ENCODE peak calls at places on chromosomes 4 and X, in eight cellular contexts. One of them, this sample, is unnamed.

GRCh38 chr4:152614337-152614736 is 65.5 kb downstream of the TMEM154 start:
- DNase-seq in transverse colon: no peak
- DNase-seq in NCI-H510A: no peak
- DNase-seq in endothelial cell: no peak
- DNase-seq in stimulated activated CD4-positive, alpha-beta T cell treated with anti-CD3 and anti-CD28 coated beads, Interleukin-15, amount 100 ng/mL, for 1 hour: no peak
- DNase-seq in ascending aorta: no peak
- DNase-seq in ELR: peak; percentile 40
- DNase-seq in HFF-Myc: no peak
- DNase-seq in this sample: no peak

GRCh38 chr4:65943076-65943475 is 272.8 kb upstream of the EPHA5 start:
- DNase-seq in transverse colon: no peak
- DNase-seq in NCI-H510A: no peak
- DNase-seq in endothelial cell: peak; percentile 16
- DNase-seq in stimulated activated CD4-positive, alpha-beta T cell treated with anti-CD3 and anti-CD28 coated beads, Interleukin-15, amount 100 ng/mL, for 1 hour: no peak
- DNase-seq in ascending aorta: no peak
- DNase-seq in ELR: peak; percentile 84
- DNase-seq in HFF-Myc: no peak
- DNase-seq in this sample: no peak

GRCh38 chrX:675896-676295 is 45.3 kb downstream of the SHOX start:
- DNase-seq in transverse colon: no peak
- DNase-seq in NCI-H510A: no peak
- DNase-seq in endothelial cell: no peak
- DNase-seq in stimulated activated CD4-positive, alpha-beta T cell treated with anti-CD3 and anti-CD28 coated beads, Interleukin-15, amount 100 ng/mL, for 1 hour: no peak
- DNase-seq in ascending aorta: no peak
- DNase-seq in ELR: no peak
- DNase-seq in HFF-Myc: no peak
- DNase-seq in this sample: no peak

GRCh38 chrX:148961990-148962389 is 461.6 kb downstream of the AFF2 start:
- DNase-seq in transverse colon: no peak
- DNase-seq in NCI-H510A: no peak
- DNase-seq in endothelial cell: no peak
- DNase-seq in stimulated activated CD4-positive, alpha-beta T cell treated with anti-CD3 and anti-CD28 coated beads, Interleukin-15, amount 100 ng/mL, for 1 hour: no peak
- DNase-seq in ascending aorta: no peak
- DNase-seq in ELR: no peak
- DNase-seq in HFF-Myc: no peak
- DNase-seq in this sample: no peak

GRCh38 chr4:140213116-140213515 is 59.1 kb upstream of the MAML3 start:
- DNase-seq in transverse colon: peak; percentile 58
- DNase-seq in NCI-H510A: no peak
- DNase-seq in endothelial cell: no peak
- DNase-seq in stimulated activated CD4-positive, alpha-beta T cell treated with anti-CD3 and anti-CD28 coated beads, Interleukin-15, amount 100 ng/mL, for 1 hour: no peak
- DNase-seq in ascending aorta: no peak
- DNase-seq in ELR: no peak
- DNase-seq in HFF-Myc: no peak
- DNase-seq in this sample: no peak

GRCh38 chr4:91965166-91965565 is 338.6 kb upstream of the GRID2 start:
- DNase-seq in transverse colon: no peak
- DNase-seq in NCI-H510A: no peak
- DNase-seq in endothelial cell: no peak
- DNase-seq in stimulated activated CD4-positive, alpha-beta T cell treated with anti-CD3 and anti-CD28 coated beads, Interleukin-15, amount 100 ng/mL, for 1 hour: no peak
- DNase-seq in ascending aorta: no peak
- DNase-seq in ELR: no peak
- DNase-seq in HFF-Myc: no peak
- DNase-seq in this sample: no peak

GRCh38 chr4:71866212-71866885 is 82.5 kb upstream of the GC start:
- DNase-seq in transverse colon: no peak
- DNase-seq in NCI-H510A: no peak
- DNase-seq in endothelial cell: no peak
- DNase-seq in stimulated activated CD4-positive, alpha-beta T cell treated with anti-CD3 and anti-CD28 coated beads, Interleukin-15, amount 100 ng/mL, for 1 hour: no peak
- DNase-seq in ascending aorta: no peak
- DNase-seq in ELR: no peak
- DNase-seq in HFF-Myc: no peak
- DNase-seq in this sample: no peak

GRCh38 chr4:577499-578450 is 1.7 kb upstream of the TMEM271 start:
- DNase-seq in transverse colon: no peak
- DNase-seq in NCI-H510A: no peak
- DNase-seq in endothelial cell: no peak
- DNase-seq in stimulated activated CD4-positive, alpha-beta T cell treated with anti-CD3 and anti-CD28 coated beads, Interleukin-15, amount 100 ng/mL, for 1 hour: no peak
- DNase-seq in ascending aorta: no peak
- DNase-seq in ELR: peak; percentile 29
- DNase-seq in HFF-Myc: no peak
- DNase-seq in this sample: no peak

GRCh38 chrX:22097295-22097694 is 65.2 kb downstream of the PHEX start:
- DNase-seq in transverse colon: no peak
- DNase-seq in NCI-H510A: no peak
- DNase-seq in endothelial cell: no peak
- DNase-seq in stimulated activated CD4-positive, alpha-beta T cell treated with anti-CD3 and anti-CD28 coated beads, Interleukin-15, amount 100 ng/mL, for 1 hour: no peak
- DNase-seq in ascending aorta: no peak
- DNase-seq in ELR: peak; percentile 54
- DNase-seq in HFF-Myc: peak; percentile 61
- DNase-seq in this sample: peak; percentile 28

GRCh38 chr4:65623509-65623908 is 46.8 kb downstream of the EPHA5 start:
- DNase-seq in transverse colon: no peak
- DNase-seq in NCI-H510A: no peak
- DNase-seq in endothelial cell: no peak
- DNase-seq in stimulated activated CD4-positive, alpha-beta T cell treated with anti-CD3 and anti-CD28 coated beads, Interleukin-15, amount 100 ng/mL, for 1 hour: no peak
- DNase-seq in ascending aorta: no peak
- DNase-seq in ELR: peak; percentile 86
- DNase-seq in HFF-Myc: no peak
- DNase-seq in this sample: no peak

GRCh38 chr4:13986533-13986932 is 359.0 kb upstream of the BOD1L1 start:
- DNase-seq in transverse colon: no peak
- DNase-seq in NCI-H510A: no peak
- DNase-seq in endothelial cell: no peak
- DNase-seq in stimulated activated CD4-positive, alpha-beta T cell treated with anti-CD3 and anti-CD28 coated beads, Interleukin-15, amount 100 ng/mL, for 1 hour: no peak
- DNase-seq in ascending aorta: no peak
- DNase-seq in ELR: no peak
- DNase-seq in HFF-Myc: no peak
- DNase-seq in this sample: no peak

GRCh38 chrX:23736030-23736429 is 7.0 kb downstream of the ACOT9 start:
- DNase-seq in transverse colon: no peak
- DNase-seq in NCI-H510A: no peak
- DNase-seq in endothelial cell: no peak
- DNase-seq in stimulated activated CD4-positive, alpha-beta T cell treated with anti-CD3 and anti-CD28 coated beads, Interleukin-15, amount 100 ng/mL, for 1 hour: no peak
- DNase-seq in ascending aorta: no peak
- DNase-seq in ELR: no peak
- DNase-seq in HFF-Myc: no peak
- DNase-seq in this sample: no peak

GRCh38 chrX:49704692-49705404 is 9.1 kb upstream of the PAGE1 start:
- DNase-seq in transverse colon: no peak
- DNase-seq in NCI-H510A: no peak
- DNase-seq in endothelial cell: no peak
- DNase-seq in stimulated activated CD4-positive, alpha-beta T cell treated with anti-CD3 and anti-CD28 coated beads, Interleukin-15, amount 100 ng/mL, for 1 hour: no peak
- DNase-seq in ascending aorta: no peak
- DNase-seq in ELR: no peak
- DNase-seq in HFF-Myc: no peak
- DNase-seq in this sample: no peak

GRCh38 chr4:11691236-11691635 is 262.5 kb upstream of the HS3ST1 start:
- DNase-seq in transverse colon: no peak
- DNase-seq in NCI-H510A: no peak
- DNase-seq in endothelial cell: no peak
- DNase-seq in stimulated activated CD4-positive, alpha-beta T cell treated with anti-CD3 and anti-CD28 coated beads, Interleukin-15, amount 100 ng/mL, for 1 hour: no peak
- DNase-seq in ascending aorta: no peak
- DNase-seq in ELR: no peak
- DNase-seq in HFF-Myc: no peak
- DNase-seq in this sample: no peak

GRCh38 chrX:53595266-53595810 is 91.2 kb downstream of the HUWE1 start:
- DNase-seq in transverse colon: no peak
- DNase-seq in NCI-H510A: no peak
- DNase-seq in endothelial cell: no peak
- DNase-seq in stimulated activated CD4-positive, alpha-beta T cell treated with anti-CD3 and anti-CD28 coated beads, Interleukin-15, amount 100 ng/mL, for 1 hour: no peak
- DNase-seq in ascending aorta: no peak
- DNase-seq in ELR: no peak
- DNase-seq in HFF-Myc: no peak
- DNase-seq in this sample: no peak

GRCh38 chr4:4655011-4655410 is 113.2 kb upstream of the STX18 start:
- DNase-seq in transverse colon: no peak
- DNase-seq in NCI-H510A: no peak
- DNase-seq in endothelial cell: no peak
- DNase-seq in stimulated activated CD4-positive, alpha-beta T cell treated with anti-CD3 and anti-CD28 coated beads, Interleukin-15, amount 100 ng/mL, for 1 hour: no peak
- DNase-seq in ascending aorta: no peak
- DNase-seq in ELR: no peak
- DNase-seq in HFF-Myc: no peak
- DNase-seq in this sample: no peak

GRCh38 chrX:13151806-13152510 is 107.5 kb upstream of the FAM9C start:
- DNase-seq in transverse colon: no peak
- DNase-seq in NCI-H510A: no peak
- DNase-seq in endothelial cell: no peak
- DNase-seq in stimulated activated CD4-positive, alpha-beta T cell treated with anti-CD3 and anti-CD28 coated beads, Interleukin-15, amount 100 ng/mL, for 1 hour: no peak
- DNase-seq in ascending aorta: no peak
- DNase-seq in ELR: no peak
- DNase-seq in HFF-Myc: no peak
- DNase-seq in this sample: no peak

GRCh38 chr4:26424838-26425237 is 65.4 kb downstream of the CCKAR start:
- DNase-seq in transverse colon: no peak
- DNase-seq in NCI-H510A: no peak
- DNase-seq in endothelial cell: no peak
- DNase-seq in stimulated activated CD4-positive, alpha-beta T cell treated with anti-CD3 and anti-CD28 coated beads, Interleukin-15, amount 100 ng/mL, for 1 hour: no peak
- DNase-seq in ascending aorta: no peak
- DNase-seq in ELR: peak; percentile 13
- DNase-seq in HFF-Myc: no peak
- DNase-seq in this sample: no peak

GRCh38 chr4:6134612-6135220 is 65.6 kb downstream of the JAKMIP1 start:
- DNase-seq in transverse colon: no peak
- DNase-seq in NCI-H510A: no peak
- DNase-seq in endothelial cell: no peak
- DNase-seq in stimulated activated CD4-positive, alpha-beta T cell treated with anti-CD3 and anti-CD28 coated beads, Interleukin-15, amount 100 ng/mL, for 1 hour: no peak
- DNase-seq in ascending aorta: no peak
- DNase-seq in ELR: peak; percentile 19
- DNase-seq in HFF-Myc: no peak
- DNase-seq in this sample: no peak

GRCh38 chrX:63506320-63506719 is 155.2 kb upstream of the SPIN4 start:
- DNase-seq in transverse colon: no peak
- DNase-seq in NCI-H510A: no peak
- DNase-seq in endothelial cell: no peak
- DNase-seq in stimulated activated CD4-positive, alpha-beta T cell treated with anti-CD3 and anti-CD28 coated beads, Interleukin-15, amount 100 ng/mL, for 1 hour: no peak
- DNase-seq in ascending aorta: no peak
- DNase-seq in ELR: peak; percentile 37
- DNase-seq in HFF-Myc: no peak
- DNase-seq in this sample: no peak

GRCh38 chr4:69054578-69055200 is 41.6 kb upstream of the UGT2B7 start:
- DNase-seq in transverse colon: no peak
- DNase-seq in NCI-H510A: no peak
- DNase-seq in endothelial cell: no peak
- DNase-seq in stimulated activated CD4-positive, alpha-beta T cell treated with anti-CD3 and anti-CD28 coated beads, Interleukin-15, amount 100 ng/mL, for 1 hour: no peak
- DNase-seq in ascending aorta: no peak
- DNase-seq in ELR: peak; percentile 77
- DNase-seq in HFF-Myc: peak; percentile 30
- DNase-seq in this sample: no peak

GRCh38 chr4:526189-526909 is 27.3 kb downstream of the PIGG start:
- DNase-seq in transverse colon: no peak
- DNase-seq in NCI-H510A: no peak
- DNase-seq in endothelial cell: no peak
- DNase-seq in stimulated activated CD4-positive, alpha-beta T cell treated with anti-CD3 and anti-CD28 coated beads, Interleukin-15, amount 100 ng/mL, for 1 hour: no peak
- DNase-seq in ascending aorta: no peak
- DNase-seq in ELR: no peak
- DNase-seq in HFF-Myc: no peak
- DNase-seq in this sample: no peak

GRCh38 chrX:71532078-71532752 is 689 bp upstream of the OGT start:
- DNase-seq in transverse colon: peak; percentile 41
- DNase-seq in NCI-H510A: no peak
- DNase-seq in endothelial cell: no peak
- DNase-seq in stimulated activated CD4-positive, alpha-beta T cell treated with anti-CD3 and anti-CD28 coated beads, Interleukin-15, amount 100 ng/mL, for 1 hour: no peak
- DNase-seq in ascending aorta: no peak
- DNase-seq in ELR: peak; percentile 79
- DNase-seq in HFF-Myc: no peak
- DNase-seq in this sample: peak; percentile 31

GRCh38 chr4:3420606-3420955 is 21.2 kb upstream of the HGFAC start:
- DNase-seq in transverse colon: no peak
- DNase-seq in NCI-H510A: no peak
- DNase-seq in endothelial cell: no peak
- DNase-seq in stimulated activated CD4-positive, alpha-beta T cell treated with anti-CD3 and anti-CD28 coated beads, Interleukin-15, amount 100 ng/mL, for 1 hour: no peak
- DNase-seq in ascending aorta: no peak
- DNase-seq in ELR: no peak
- DNase-seq in HFF-Myc: no peak
- DNase-seq in this sample: no peak

GRCh38 chr4:122783301-122784215 is 43.1 kb upstream of the FGF2 start:
- DNase-seq in transverse colon: peak; percentile 21
- DNase-seq in NCI-H510A: no peak
- DNase-seq in endothelial cell: peak; percentile 26
- DNase-seq in stimulated activated CD4-positive, alpha-beta T cell treated with anti-CD3 and anti-CD28 coated beads, Interleukin-15, amount 100 ng/mL, for 1 hour: no peak
- DNase-seq in ascending aorta: peak; percentile 90
- DNase-seq in ELR: peak; percentile 96
- DNase-seq in HFF-Myc: peak; percentile 65
- DNase-seq in this sample: no peak

GRCh38 chr4:129926936-129927335 is 831.0 kb downstream of the C4orf33 start:
- DNase-seq in transverse colon: no peak
- DNase-seq in NCI-H510A: no peak
- DNase-seq in endothelial cell: no peak
- DNase-seq in stimulated activated CD4-positive, alpha-beta T cell treated with anti-CD3 and anti-CD28 coated beads, Interleukin-15, amount 100 ng/mL, for 1 hour: no peak
- DNase-seq in ascending aorta: no peak
- DNase-seq in ELR: peak; percentile 39
- DNase-seq in HFF-Myc: no peak
- DNase-seq in this sample: peak; percentile 23

GRCh38 chr4:159160242-159160641 is 57.4 kb downstream of the RAPGEF2 start:
- DNase-seq in transverse colon: no peak
- DNase-seq in NCI-H510A: no peak
- DNase-seq in endothelial cell: no peak
- DNase-seq in stimulated activated CD4-positive, alpha-beta T cell treated with anti-CD3 and anti-CD28 coated beads, Interleukin-15, amount 100 ng/mL, for 1 hour: no peak
- DNase-seq in ascending aorta: no peak
- DNase-seq in ELR: no peak
- DNase-seq in HFF-Myc: peak; percentile 15
- DNase-seq in this sample: no peak

GRCh38 chrX:13043938-13044337 is 482 bp downstream of the FAM9C start:
- DNase-seq in transverse colon: no peak
- DNase-seq in NCI-H510A: no peak
- DNase-seq in endothelial cell: no peak
- DNase-seq in stimulated activated CD4-positive, alpha-beta T cell treated with anti-CD3 and anti-CD28 coated beads, Interleukin-15, amount 100 ng/mL, for 1 hour: no peak
- DNase-seq in ascending aorta: no peak
- DNase-seq in ELR: no peak
- DNase-seq in HFF-Myc: no peak
- DNase-seq in this sample: no peak

GRCh38 chr4:16682996-16683395 is 215.4 kb downstream of the LDB2 start:
- DNase-seq in transverse colon: no peak
- DNase-seq in NCI-H510A: no peak
- DNase-seq in endothelial cell: no peak
- DNase-seq in stimulated activated CD4-positive, alpha-beta T cell treated with anti-CD3 and anti-CD28 coated beads, Interleukin-15, amount 100 ng/mL, for 1 hour: no peak
- DNase-seq in ascending aorta: no peak
- DNase-seq in ELR: no peak
- DNase-seq in HFF-Myc: no peak
- DNase-seq in this sample: no peak

GRCh38 chr4:151799417-151800030 is 38.7 kb upstream of the GATB start:
- DNase-seq in transverse colon: no peak
- DNase-seq in NCI-H510A: no peak
- DNase-seq in endothelial cell: no peak
- DNase-seq in stimulated activated CD4-positive, alpha-beta T cell treated with anti-CD3 and anti-CD28 coated beads, Interleukin-15, amount 100 ng/mL, for 1 hour: no peak
- DNase-seq in ascending aorta: no peak
- DNase-seq in ELR: no peak
- DNase-seq in HFF-Myc: no peak
- DNase-seq in this sample: no peak

GRCh38 chr4:139955600-139955999 is 198.4 kb downstream of the MAML3 start:
- DNase-seq in transverse colon: no peak
- DNase-seq in NCI-H510A: no peak
- DNase-seq in endothelial cell: no peak
- DNase-seq in stimulated activated CD4-positive, alpha-beta T cell treated with anti-CD3 and anti-CD28 coated beads, Interleukin-15, amount 100 ng/mL, for 1 hour: no peak
- DNase-seq in ascending aorta: no peak
- DNase-seq in ELR: no peak
- DNase-seq in HFF-Myc: no peak
- DNase-seq in this sample: no peak

GRCh38 chrX:15567886-15568616 is 32.7 kb downstream of the ACE2 start:
- DNase-seq in transverse colon: no peak
- DNase-seq in NCI-H510A: no peak
- DNase-seq in endothelial cell: no peak
- DNase-seq in stimulated activated CD4-positive, alpha-beta T cell treated with anti-CD3 and anti-CD28 coated beads, Interleukin-15, amount 100 ng/mL, for 1 hour: no peak
- DNase-seq in ascending aorta: no peak
- DNase-seq in ELR: peak; percentile 4
- DNase-seq in HFF-Myc: no peak
- DNase-seq in this sample: no peak

GRCh38 chr4:153205028-153205648 is 895 bp downstream of the TRIM2 start:
- DNase-seq in transverse colon: peak; percentile 76
- DNase-seq in NCI-H510A: no peak
- DNase-seq in endothelial cell: no peak
- DNase-seq in stimulated activated CD4-positive, alpha-beta T cell treated with anti-CD3 and anti-CD28 coated beads, Interleukin-15, amount 100 ng/mL, for 1 hour: no peak
- DNase-seq in ascending aorta: no peak
- DNase-seq in ELR: no peak
- DNase-seq in HFF-Myc: no peak
- DNase-seq in this sample: peak; percentile 28